ENCODE peak calls at places on chromosomes 11 and 22, in five cellular contexts. Z, P, T, O and S are unnamed samples.

GRCh38 chr22:35624547-35624946 is 7.4 kb upstream of the MB start:
- DNase-seq in Z (no peak), P (no peak), T (no peak), O (no peak), S (no peak)

GRCh38 chr11:10537587-10537986 is 3.4 kb downstream of the RNF141 start:
- DNase-seq in Z (no peak), P (no peak), T (no peak), O (no peak), S (no peak)

GRCh38 chr11:31974737-31975136 is 116.1 kb upstream of the RCN1 start:
- DNase-seq in Z (peak; percentile 81), P (no peak), T (no peak), O (no peak), S (no peak)

GRCh38 chr22:26905640-26906039 is 248.3 kb downstream of the MIAT start:
- DNase-seq in Z (no peak), P (no peak), T (no peak), O (no peak), S (no peak)

GRCh38 chr11:102776454-102776853 is 4.0 kb downstream of the MMP10 start:
- DNase-seq in Z (no peak), P (no peak), T (no peak), O (no peak), S (no peak)

GRCh38 chr11:17985517-17985916 is 27.3 kb downstream of the SERGEF start:
- DNase-seq in Z (peak; percentile 51), P (no peak), T (no peak), O (no peak), S (no peak)

GRCh38 chr11:35142481-35143207 is 3.7 kb downstream of the CD44 start:
- DNase-seq in Z (peak; percentile 82), P (no peak), T (no peak), O (no peak), S (no peak)

GRCh38 chr11:17987826-17988225 is 25.0 kb downstream of the SERGEF start:
- DNase-seq in Z (no peak), P (no peak), T (no peak), O (no peak), S (no peak)

GRCh38 chr11:69925366-69926196 is 106.4 kb upstream of the FGF3 start:
- DNase-seq in Z (peak; percentile 49), P (no peak), T (no peak), O (no peak), S (peak; percentile 49)

GRCh38 chr11:107025673-107026072 is 7.4 kb upstream of the GUCY1A2 start:
- DNase-seq in Z (no peak), P (no peak), T (no peak), O (no peak), S (no peak)

GRCh38 chr22:24155597-24156145 is 25.6 kb upstream of the SUSD2 start:
- DNase-seq in Z (peak; percentile 65), P (peak; percentile 89), T (peak; percentile 87), O (no peak), S (peak; percentile 88)

GRCh38 chr11:95522871-95523270 is 266.7 kb downstream of the FAM76B start:
- DNase-seq in Z (peak; percentile 45), P (no peak), T (no peak), O (no peak), S (no peak)

GRCh38 chr11:19368726-19369364 is 128.1 kb upstream of the E2F8 start:
- DNase-seq in Z (no peak), P (no peak), T (no peak), O (no peak), S (no peak)

GRCh38 chr11:128900468-128900867 is 9.3 kb downstream of the KCNJ5 start:
- DNase-seq in Z (no peak), P (no peak), T (no peak), O (no peak), S (no peak)

GRCh38 chr11:117480221-117480620 is 152.6 kb downstream of the CEP164 start:
- DNase-seq in Z (no peak), P (no peak), T (no peak), O (no peak), S (no peak)

GRCh38 chr22:21807545-21807944 is 59.9 kb downstream of the MAPK1 start:
- DNase-seq in Z (peak; percentile 19), P (no peak), T (no peak), O (no peak), S (no peak)

GRCh38 chr11:124602751-124603150 is 8.5 kb upstream of the PANX3 start:
- DNase-seq in Z (no peak), P (no peak), T (no peak), O (no peak), S (no peak)

GRCh38 chr11:92830382-92831148 is 138.9 kb upstream of the MTNR1B start:
- DNase-seq in Z (no peak), P (no peak), T (no peak), O (no peak), S (no peak)

GRCh38 chr11:108025387-108026080 is 16.8 kb downstream of the CUL5 start:
- DNase-seq in Z (peak; percentile 52), P (no peak), T (no peak), O (no peak), S (no peak)

GRCh38 chr22:24450600-24450999 is 23.2 kb downstream of the ADORA2A start:
- DNase-seq in Z (no peak), P (no peak), T (peak; percentile 25), O (no peak), S (no peak)

GRCh38 chr11:95512682-95513081 is 276.9 kb downstream of the FAM76B start:
- DNase-seq in Z (peak; percentile 88), P (no peak), T (peak; percentile 22), O (no peak), S (peak; percentile 55)

GRCh38 chr11:126391970-126392637 is 36.6 kb downstream of the ST3GAL4 start:
- DNase-seq in Z (no peak), P (no peak), T (no peak), O (no peak), S (no peak)
- TF ChIP-seq CTCF in Z (no peak), P (no peak), T (peak; percentile 47), O (no peak), S (no peak)

DNA sequence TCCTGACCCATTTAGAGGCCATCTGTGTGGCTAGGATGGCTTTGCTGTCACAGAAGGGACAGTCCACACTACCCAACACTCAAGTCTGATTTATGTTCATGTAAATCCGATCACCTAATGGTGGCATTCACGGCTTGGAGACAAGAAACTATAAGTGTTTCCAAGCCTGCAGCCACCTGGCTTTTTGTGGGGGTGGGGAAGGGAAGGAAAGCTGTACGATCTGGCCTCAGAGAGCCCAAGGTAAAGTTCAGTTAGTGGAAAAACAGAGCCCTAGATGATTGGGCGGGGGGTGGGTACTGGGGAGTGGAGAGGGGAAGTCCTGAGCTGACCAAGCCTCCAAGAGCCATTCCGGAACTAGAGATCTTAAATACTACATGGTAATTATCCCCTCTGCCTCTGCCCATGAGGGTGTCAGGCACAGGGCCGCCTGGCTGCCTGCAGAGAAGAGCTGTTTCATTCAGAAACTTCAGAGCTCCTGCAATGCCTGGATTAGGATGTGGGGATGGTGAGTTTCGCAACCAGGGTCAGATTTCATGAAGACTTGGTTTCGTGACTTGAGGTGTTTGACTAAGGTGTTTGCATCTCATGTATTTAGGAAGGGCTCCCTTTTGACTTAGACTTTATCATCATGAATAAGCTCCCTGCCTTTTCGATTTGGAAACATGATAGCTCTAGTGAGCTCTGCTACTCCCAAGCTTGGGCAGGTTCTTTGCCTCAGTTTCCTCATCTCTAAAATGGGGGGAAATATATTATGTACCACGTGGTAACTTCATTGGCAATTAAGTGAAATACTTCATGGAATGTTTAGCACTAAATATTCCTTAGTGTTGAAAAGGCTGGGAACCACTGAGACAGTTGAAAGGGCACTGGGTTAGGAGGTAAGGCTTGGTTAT is 9.0 kb downstream of the TIMP3 start:
- DNase-seq in Z (peak; percentile 51), P (no peak), T (no peak), O (no peak), S (no peak)
- H3K4me1 ChIP-seq in Z (peaks cover 13% of the 10 kb centered on the region), P (peaks cover 53% of the 10 kb centered on the region), T (peaks cover 99% of the 10 kb centered on the region), O (no peaks in the 10 kb centered on the region), S (peaks cover 23% of the 10 kb centered on the region)

GRCh38 chr11:3344327-3344726 is 34.6 kb downstream of the ZNF195 start:
- DNase-seq in Z (no peak), P (no peak), T (no peak), O (no peak), S (no peak)

GRCh38 chr11:3341298-3341697 is 37.6 kb downstream of the ZNF195 start:
- DNase-seq in Z (no peak), P (peak; percentile 67), T (peak; percentile 31), O (no peak), S (peak; percentile 62)

GRCh38 chr11:3338569-3339565 is 40.1 kb downstream of the ZNF195 start:
- DNase-seq in Z (no peak), P (no peak), T (no peak), O (no peak), S (no peak)

GRCh38 chr11:3344775-3345174 is 34.2 kb downstream of the ZNF195 start:
- DNase-seq in Z (no peak), P (no peak), T (no peak), O (no peak), S (no peak)

GRCh38 chr11:3340025-3340424 is 38.9 kb downstream of the ZNF195 start:
- DNase-seq in Z (peak; percentile 85), P (no peak), T (no peak), O (no peak), S (no peak)
- H3K9me3 ChIP-seq in Z (no peaks in the 10 kb centered on the region), P (no peaks in the 10 kb centered on the region), T (no peaks in the 10 kb centered on the region), O (no peaks in the 10 kb centered on the region), S (no peaks in the 10 kb centered on the region)

GRCh38 chr11:100801225-100801999 is 114.3 kb downstream of the ARHGAP42 start:
- DNase-seq in Z (no peak), P (no peak), T (no peak), O (no peak), S (no peak)
- TF ChIP-seq CTCF in Z (no peak), P (no peak), T (no peak), O (no peak), S (no peak)